ENCODE peak calls at places on chromosomes 5 and 9, in four cellular contexts. S, P, E and B are unnamed samples. For H3K4me1, the result is how much of the 10 kb centered on the place peaks cover.

GRCh38 chr5:103013933-103014552 is 105.9 kb downstream of the GIN1 start:
- DNase-seq in E (no peak), S (no peak), P (no peak), B (no peak)

GRCh38 chr5:145130996-145131395 is 704.1 kb downstream of the PRELID2 start:
- DNase-seq in E (peak), P (no peak), S (no peak), B (no peak)

GRCh38 chr5:125470503-125470902 is 724.1 kb upstream of the ZNF608 start:
- DNase-seq in P (no peak), S (no peak), E (no peak), B (no peak)

GRCh38 chr9:77176686-77177142 is 620 bp upstream of the VPS13A start:
- DNase-seq in P (no peak), S (no peak), E (no peak), B (no peak)

GRCh38 chr9:118809160-118809625 is 560.0 kb downstream of the BRINP1 start:
- DNase-seq in S (no peak), P (no peak), E (peak), B (no peak)

GRCh38 chr9:129174724-129175514 is 3.1 kb downstream of the IER5L start:
- DNase-seq in S (peak), E (peak), P (peak), B (peak)

GRCh38 chr5:141681695-141682641 is at the start of gene ARAP3:
- DNase-seq in E (peak), P (peak), S (peak), B (peak)

GRCh38 chr9:124074746-124075145 is 63.2 kb downstream of the LHX2 start:
- DNase-seq in P (no peak), S (no peak), E (no peak), B (no peak)

GRCh38 chr9:130689937-130690700 is 3.5 kb upstream of the EXOSC2 start:
- DNase-seq in E (peak), P (no peak), S (peak), B (peak)

GRCh38 chr5:164277720-164278119 is 772.3 kb downstream of the MAT2B start:
- DNase-seq in E (no peak), P (no peak), S (no peak), B (no peak)

GRCh38 chr9:85208666-85209065 is 533.1 kb downstream of the AGTPBP1 start:
- DNase-seq in S (no peak), E (no peak), P (no peak), B (no peak)

GRCh38 chr5:124746916-124747769 is 704 bp upstream of the ZNF608 start:
- DNase-seq in P (peak), E (peak), S (peak), B (peak)

GRCh38 chr5:117131876-117132275 is 557.3 kb upstream of the SEMA6A start:
- DNase-seq in S (no peak), P (no peak), E (no peak), B (peak)
- H3K27ac ChIP-seq in S (no peak), P (no peak), E (no peak), B (no peak)

DNA sequence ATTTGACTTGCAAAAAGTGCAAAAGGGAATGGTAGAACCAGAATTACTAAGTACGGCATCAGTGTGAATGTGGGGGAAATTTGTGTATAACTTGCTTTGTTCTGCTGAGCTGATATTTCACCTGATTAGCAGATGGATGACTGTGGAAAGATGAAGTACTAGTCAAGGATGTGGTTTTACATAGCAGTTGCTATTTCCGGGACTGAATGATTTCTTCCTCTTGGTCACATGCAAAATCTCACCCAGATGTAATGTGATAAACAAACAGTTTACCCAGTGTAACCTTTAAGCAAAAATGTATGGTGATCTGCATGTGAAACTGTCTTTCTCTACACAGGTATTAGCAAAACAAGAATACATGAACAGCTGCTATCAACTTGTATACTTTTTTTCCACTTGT is 46.1 kb downstream of the DCP2 start:
- DNase-seq in P (no peak), S (no peak), E (no peak), B (peak)
- H3K4me1 ChIP-seq in P (under half), S (under half), E (under half), B (under half)

GRCh38 chr9:127785933-127786772 is at the start of gene CDK9:
- DNase-seq in E (peak), P (peak), S (peak), B (peak)

GRCh38 chr9:127790094-127790855 is 4.4 kb downstream of the CDK9 start:
- DNase-seq in E (no peak), S (no peak), P (peak), B (no peak)

GRCh38 chr9:127786773-127787123 is 914 bp downstream of the CDK9 start:
- DNase-seq in S (no peak), P (no peak), E (no peak), B (no peak)

GRCh38 chr9:127789179-127789578 is 3.3 kb downstream of the CDK9 start:
- DNase-seq in E (no peak), P (peak), S (no peak), B (no peak)

GRCh38 chr9:127788337-127789011 is 2.6 kb downstream of the CDK9 start:
- DNase-seq in S (no peak), E (no peak), P (peak), B (no peak)
- TF ChIP-seq CTCF in S (no peak), E (no peak), P (no peak), B (no peak)

GRCh38 chr9:33209394-33209793 is 30.6 kb upstream of the SPINK4 start:
- DNase-seq in S (no peak), P (no peak), E (no peak), B (no peak)

GRCh38 chr9:33210006-33210715 is 29.8 kb upstream of the SPINK4 start:
- DNase-seq in S (no peak), E (no peak), P (no peak), B (no peak)

DNA sequence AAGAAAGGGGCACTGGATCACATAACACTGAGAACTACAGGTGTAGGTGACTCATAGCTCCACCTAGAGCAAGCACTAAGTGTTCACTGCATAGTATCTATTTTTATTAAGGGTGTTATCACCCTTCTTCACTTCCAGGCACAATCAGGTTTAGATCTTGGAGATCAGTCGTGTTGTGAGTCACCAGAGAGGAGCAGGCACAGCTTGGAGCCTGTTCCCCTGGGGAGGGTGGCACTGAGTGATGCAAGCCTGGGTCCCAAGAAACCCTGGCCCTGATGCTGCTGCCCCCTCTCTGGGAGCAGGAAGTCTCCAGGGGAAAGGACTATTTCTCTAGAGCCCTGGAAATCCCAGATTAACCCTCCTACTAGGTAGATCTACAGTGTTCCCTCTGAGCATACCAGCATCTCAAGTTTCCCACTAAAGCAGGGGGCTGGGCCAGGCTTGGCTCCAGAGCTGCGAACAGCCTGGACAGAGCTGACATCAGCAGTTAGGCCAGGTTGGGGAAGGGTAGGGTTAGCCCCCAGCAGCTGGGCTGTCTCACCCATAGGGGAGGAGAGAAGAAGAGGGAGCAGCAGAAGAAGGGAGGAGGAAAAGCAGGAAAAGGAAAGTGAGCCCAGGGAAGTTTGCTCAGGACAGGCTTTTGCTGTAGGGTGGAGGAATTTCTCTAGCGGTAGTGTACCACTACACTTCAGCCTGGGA is 28.1 kb upstream of the SPINK4 start:
- DNase-seq in S (no peak), E (peak), P (no peak), B (peak)
- H3K27ac ChIP-seq in S (no peak), E (no peak), P (no peak), B (peak)

GRCh38 chr5:143161893-143162520 is 241.5 kb downstream of the NR3C1 start:
- DNase-seq in E (no peak), P (no peak), S (no peak), B (no peak)
- H3K4me1 ChIP-seq in E (under half), P (under half), S (under half), B (under half)

DNA sequence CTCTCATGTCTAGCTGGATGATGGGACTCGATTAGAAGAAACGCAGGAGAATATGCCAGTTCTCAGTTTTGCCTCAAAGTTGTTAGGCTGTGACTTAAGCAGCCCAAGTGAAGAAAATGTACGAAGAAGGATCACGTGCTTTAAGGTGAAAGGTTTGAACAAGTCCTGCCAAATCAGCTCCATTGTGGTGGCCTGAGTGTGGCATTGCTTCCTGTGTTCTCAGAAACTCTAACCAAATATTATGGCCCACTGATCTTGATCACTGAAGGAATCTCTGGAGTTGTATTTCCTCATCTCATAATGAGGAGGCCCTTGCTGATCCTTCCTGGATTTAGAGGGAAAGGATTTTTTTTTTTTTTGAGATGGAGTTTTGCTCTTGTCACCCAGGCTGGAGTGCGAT is 44.0 kb downstream of the OTULIN start:
- DNase-seq in E (no peak), S (no peak), P (no peak), B (no peak)
- TF ChIP-seq CTCF in E (no peak), S (no peak), P (no peak), B (no peak)

DNA sequence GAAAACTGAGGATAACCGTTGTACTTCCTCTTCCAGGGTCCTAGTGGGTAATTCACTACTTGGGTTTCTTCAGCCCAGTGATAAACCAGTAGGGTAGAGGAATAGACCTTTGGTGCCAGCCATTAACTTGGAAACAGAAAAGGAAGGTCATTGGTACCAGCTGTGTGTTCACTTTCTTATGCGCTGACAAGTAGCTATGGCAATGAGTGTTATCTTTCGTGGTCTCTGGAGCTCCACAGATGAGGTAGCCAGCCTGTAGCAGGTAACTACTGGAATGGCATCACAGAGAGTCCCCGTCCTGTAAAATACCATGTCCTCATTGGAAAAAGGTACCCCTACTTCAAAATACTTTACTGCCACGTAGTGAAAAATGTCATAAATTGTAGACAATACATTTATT is 2.3 kb downstream of the UHRF2 start:
- DNase-seq in E (no peak), S (no peak), P (no peak), B (no peak)
- H3K27ac ChIP-seq in E (no peak), S (no peak), P (no peak), B (no peak)

DNA sequence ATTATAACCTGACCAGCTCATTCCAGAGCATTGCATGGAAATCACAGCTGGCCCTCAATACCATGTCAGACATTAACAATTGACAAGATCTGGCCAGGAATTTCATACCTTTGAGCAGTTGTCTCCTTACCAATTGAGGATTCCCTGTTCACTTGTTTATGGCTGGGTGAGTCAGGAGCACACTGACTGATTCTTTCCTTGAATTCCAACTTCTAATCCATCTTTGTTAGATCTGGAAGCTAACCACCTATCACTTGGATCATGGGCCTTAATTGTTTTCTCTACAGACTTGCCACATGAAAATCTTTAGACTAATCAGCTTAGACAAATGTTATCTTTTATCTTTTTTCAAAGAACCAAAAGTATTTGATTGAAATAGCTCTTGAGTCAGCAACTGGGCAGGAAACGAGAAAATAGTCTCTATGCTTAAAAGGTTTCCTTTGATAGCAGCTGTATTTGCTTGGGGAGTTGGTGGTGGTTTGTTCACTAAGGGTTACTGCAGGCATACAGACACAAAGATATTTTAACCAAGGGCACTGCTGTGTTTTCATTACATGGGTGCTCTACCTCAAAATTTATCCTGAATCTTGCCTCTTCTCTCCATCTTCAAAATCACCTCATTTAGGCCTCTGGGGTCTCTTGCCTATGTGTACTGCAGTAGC is 196.9 kb upstream of the NMUR2 start:
- DNase-seq in S (no peak), P (no peak), E (no peak), B (peak)
- H3K4me1 ChIP-seq in S (under half), P (under half), E (under half), B (under half)

DNA sequence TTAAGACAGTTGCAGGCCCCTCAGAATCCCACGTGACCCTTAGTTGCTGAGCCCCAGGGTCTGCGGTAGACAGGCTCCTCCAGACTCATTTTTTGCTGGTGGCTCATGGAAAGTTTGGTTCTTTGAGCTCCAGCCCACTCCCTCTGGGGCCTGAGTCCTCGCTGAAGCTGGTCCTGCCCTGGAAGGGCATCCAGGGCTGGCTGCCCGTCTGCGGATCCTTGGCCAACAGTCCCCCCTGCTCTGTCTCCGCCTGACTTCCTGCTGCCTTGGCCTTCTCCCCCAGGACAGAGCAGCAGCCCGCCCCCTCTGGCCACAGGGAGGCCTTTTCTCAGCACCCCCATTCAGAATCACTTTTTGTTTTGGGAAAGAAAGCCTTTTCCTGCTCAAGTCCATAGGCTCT is 24.4 kb downstream of the SLC6A7 start:
- DNase-seq in S (no peak), E (peak), P (no peak), B (no peak)
- TF ChIP-seq CTCF in S (no peak), E (peak), P (no peak), B (no peak)

GRCh38 chr9:95104088-95104960 is 213.2 kb downstream of the FANCC start:
- DNase-seq in S (no peak), P (no peak), E (no peak), B (no peak)
- H3K27ac ChIP-seq in S (peak), P (no peak), E (no peak), B (peak)